ENCODE peak calls at places on chromosomes 13 and 19, in five cellular contexts. One of them, this sample, is unnamed.

GRCh38 chr19:20662421-20663105 is 1.2 kb upstream of the ZNF626 start:
- DNase-seq in astrocyte of the spinal cord: no peak
- DNase-seq in fibroblast of mammary gland: no peak
- DNase-seq in colonic mucosa: no peak
- DNase-seq in left ventricle myocardium inferior: no peak
- DNase-seq in this sample: no peak

GRCh38 chr13:73765651-73766384 is 368.4 kb downstream of the KLF12 start:
- DNase-seq in astrocyte of the spinal cord: peak
- DNase-seq in fibroblast of mammary gland: peak
- DNase-seq in left ventricle myocardium inferior: peak
- DNase-seq in colonic mucosa: peak
- DNase-seq in this sample: peak

GRCh38 chr13:99656843-99657506 is 155.7 kb downstream of the TM9SF2 start:
- DNase-seq in colonic mucosa: peak
- DNase-seq in fibroblast of mammary gland: no peak
- DNase-seq in astrocyte of the spinal cord: peak
- DNase-seq in left ventricle myocardium inferior: no peak
- DNase-seq in this sample: no peak

GRCh38 chr13:69946443-69946955 is 161.1 kb upstream of the ATXN8OS start:
- DNase-seq in colonic mucosa: no peak
- DNase-seq in fibroblast of mammary gland: no peak
- DNase-seq in left ventricle myocardium inferior: no peak
- DNase-seq in astrocyte of the spinal cord: no peak
- DNase-seq in this sample: no peak

GRCh38 chr13:42876270-42876714 is 94.9 kb downstream of the FAM216B start:
- DNase-seq in colonic mucosa: no peak
- DNase-seq in astrocyte of the spinal cord: peak
- DNase-seq in left ventricle myocardium inferior: no peak
- DNase-seq in fibroblast of mammary gland: no peak
- DNase-seq in this sample: no peak

GRCh38 chr19:15213715-15214381 is 13.1 kb upstream of the NOTCH3 start:
- DNase-seq in astrocyte of the spinal cord: no peak
- DNase-seq in colonic mucosa: no peak
- DNase-seq in fibroblast of mammary gland: peak
- DNase-seq in left ventricle myocardium inferior: peak
- DNase-seq in this sample: peak

GRCh38 chr13:27524981-27525975 is 74.9 kb upstream of the MTIF3 start:
- DNase-seq in colonic mucosa: no peak
- DNase-seq in left ventricle myocardium inferior: no peak
- DNase-seq in fibroblast of mammary gland: no peak
- DNase-seq in astrocyte of the spinal cord: no peak
- DNase-seq in this sample: no peak

GRCh38 chr13:113804703-113805430 is 45.8 kb downstream of the TMEM255B start:
- DNase-seq in colonic mucosa: no peak
- DNase-seq in astrocyte of the spinal cord: no peak
- DNase-seq in fibroblast of mammary gland: no peak
- DNase-seq in left ventricle myocardium inferior: peak
- DNase-seq in this sample: no peak

GRCh38 chr19:3210347-3211017 is 14.0 kb upstream of the CELF5 start:
- DNase-seq in fibroblast of mammary gland: peak
- DNase-seq in colonic mucosa: peak
- DNase-seq in left ventricle myocardium inferior: peak
- DNase-seq in astrocyte of the spinal cord: peak
- DNase-seq in this sample: peak

DNA sequence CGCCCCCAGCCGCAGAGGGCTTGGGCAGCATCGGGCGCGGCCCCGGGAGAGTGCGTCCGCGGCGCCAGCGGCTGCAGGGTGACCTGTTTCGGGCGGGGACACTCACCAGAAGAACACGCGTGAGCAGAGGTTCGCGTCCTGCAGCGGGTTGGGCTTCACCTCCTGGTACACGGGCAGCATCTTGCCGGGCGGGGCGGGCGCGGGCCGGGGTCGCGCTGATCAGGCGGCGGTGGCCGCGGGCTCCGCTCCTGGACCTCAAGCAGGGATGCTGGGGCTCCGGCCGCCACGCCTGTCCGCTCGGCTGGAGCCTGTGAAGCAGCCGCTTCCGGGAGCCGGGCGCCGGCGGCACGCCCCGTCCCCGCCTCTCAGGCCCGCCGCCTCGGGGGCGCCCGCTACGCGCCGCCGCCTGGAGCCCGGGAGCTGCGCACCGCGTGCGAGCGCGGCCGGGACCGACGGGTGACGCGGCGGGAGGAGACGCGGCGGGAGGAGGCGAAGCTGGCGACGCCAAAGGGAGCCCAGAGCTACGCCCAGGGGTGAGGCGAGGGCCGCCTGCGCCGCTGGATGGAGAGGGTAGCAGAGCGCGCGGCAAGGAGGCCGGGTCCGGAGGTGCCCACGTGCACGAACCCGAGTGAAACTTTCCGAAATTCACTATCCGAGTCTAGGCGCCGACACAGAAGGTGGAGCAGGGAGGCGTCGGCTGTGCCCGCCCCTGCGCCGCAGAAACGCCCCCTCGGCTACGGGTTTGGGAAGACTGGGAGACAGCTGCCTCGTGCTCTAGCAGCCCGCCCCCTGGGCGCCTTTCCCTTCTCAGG is at the start of gene ABCC4:
- DNase-seq in astrocyte of the spinal cord: peak
- DNase-seq in left ventricle myocardium inferior: peak
- DNase-seq in fibroblast of mammary gland: peak
- DNase-seq in colonic mucosa: peak
- DNase-seq in this sample: peak
- TF ChIP-seq CTCF in astrocyte of the spinal cord: no peak
- TF ChIP-seq CTCF in left ventricle myocardium inferior: no peak
- TF ChIP-seq CTCF in fibroblast of mammary gland: no peak
- TF ChIP-seq CTCF in colonic mucosa: no peak
- TF ChIP-seq CTCF in this sample: no peak

GRCh38 chr13:46062190-46062589 is 9.6 kb upstream of the ZC3H13 start:
- DNase-seq in left ventricle myocardium inferior: no peak
- DNase-seq in astrocyte of the spinal cord: peak
- DNase-seq in fibroblast of mammary gland: peak
- DNase-seq in colonic mucosa: no peak
- DNase-seq in this sample: no peak
- H3K4me3 ChIP-seq in left ventricle myocardium inferior: no peak
- H3K4me3 ChIP-seq in astrocyte of the spinal cord: no peak
- H3K4me3 ChIP-seq in fibroblast of mammary gland: no peak
- H3K4me3 ChIP-seq in colonic mucosa: no peak
- H3K4me3 ChIP-seq in this sample: no peak

GRCh38 chr19:6735181-6735891 is 2.0 kb downstream of the GPR108 start:
- DNase-seq in colonic mucosa: no peak
- DNase-seq in astrocyte of the spinal cord: no peak
- DNase-seq in fibroblast of mammary gland: peak
- DNase-seq in left ventricle myocardium inferior: no peak
- DNase-seq in this sample: no peak

GRCh38 chr19:6737284-6737872 is at the start of gene GPR108:
- DNase-seq in fibroblast of mammary gland: peak
- DNase-seq in colonic mucosa: peak
- DNase-seq in astrocyte of the spinal cord: peak
- DNase-seq in left ventricle myocardium inferior: peak
- DNase-seq in this sample: peak

GRCh38 chr19:6737873-6738725 is 719 bp upstream of the GPR108 start:
- DNase-seq in fibroblast of mammary gland: peak
- DNase-seq in astrocyte of the spinal cord: peak
- DNase-seq in left ventricle myocardium inferior: peak
- DNase-seq in colonic mucosa: peak
- DNase-seq in this sample: peak

GRCh38 chr19:6736917-6737283 is 480 bp downstream of the GPR108 start:
- DNase-seq in fibroblast of mammary gland: no peak
- DNase-seq in left ventricle myocardium inferior: no peak
- DNase-seq in colonic mucosa: no peak
- DNase-seq in astrocyte of the spinal cord: no peak
- DNase-seq in this sample: no peak

GRCh38 chr19:6736169-6736916 is 1.0 kb downstream of the GPR108 start:
- DNase-seq in fibroblast of mammary gland: peak
- DNase-seq in left ventricle myocardium inferior: peak
- DNase-seq in colonic mucosa: peak
- DNase-seq in astrocyte of the spinal cord: peak
- DNase-seq in this sample: peak
- TF ChIP-seq CTCF in fibroblast of mammary gland: peak
- TF ChIP-seq CTCF in left ventricle myocardium inferior: peak
- TF ChIP-seq CTCF in colonic mucosa: peak
- TF ChIP-seq CTCF in astrocyte of the spinal cord: peak
- TF ChIP-seq CTCF in this sample: peak

GRCh38 chr13:36431204-36432105 is 840 bp upstream of the CCNA1 start:
- DNase-seq in left ventricle myocardium inferior: no peak
- DNase-seq in colonic mucosa: no peak
- DNase-seq in fibroblast of mammary gland: no peak
- DNase-seq in astrocyte of the spinal cord: no peak
- DNase-seq in this sample: no peak

GRCh38 chr13:36428083-36428482 is 4.2 kb upstream of the CCNA1 start:
- DNase-seq in astrocyte of the spinal cord: no peak
- DNase-seq in left ventricle myocardium inferior: no peak
- DNase-seq in colonic mucosa: no peak
- DNase-seq in fibroblast of mammary gland: peak
- DNase-seq in this sample: peak

GRCh38 chr13:36432106-36432544 is at the start of gene CCNA1:
- DNase-seq in astrocyte of the spinal cord: no peak
- DNase-seq in left ventricle myocardium inferior: peak
- DNase-seq in fibroblast of mammary gland: peak
- DNase-seq in colonic mucosa: peak
- DNase-seq in this sample: peak

GRCh38 chr13:36430247-36431203 is 1.8 kb upstream of the CCNA1 start:
- DNase-seq in left ventricle myocardium inferior: peak
- DNase-seq in fibroblast of mammary gland: no peak
- DNase-seq in astrocyte of the spinal cord: no peak
- DNase-seq in colonic mucosa: no peak
- DNase-seq in this sample: peak
- H3K4me3 ChIP-seq in left ventricle myocardium inferior: peak
- H3K4me3 ChIP-seq in fibroblast of mammary gland: peak
- H3K4me3 ChIP-seq in astrocyte of the spinal cord: peak
- H3K4me3 ChIP-seq in colonic mucosa: no peak
- H3K4me3 ChIP-seq in this sample: no peak

GRCh38 chr13:98189841-98190505 is 12.9 kb upstream of the RNF113B start:
- DNase-seq in astrocyte of the spinal cord: no peak
- DNase-seq in fibroblast of mammary gland: no peak
- DNase-seq in left ventricle myocardium inferior: peak
- DNase-seq in colonic mucosa: no peak
- DNase-seq in this sample: no peak
- TF ChIP-seq CTCF in astrocyte of the spinal cord: peak
- TF ChIP-seq CTCF in fibroblast of mammary gland: no peak
- TF ChIP-seq CTCF in left ventricle myocardium inferior: no peak
- TF ChIP-seq CTCF in colonic mucosa: no peak
- TF ChIP-seq CTCF in this sample: no peak

DNA sequence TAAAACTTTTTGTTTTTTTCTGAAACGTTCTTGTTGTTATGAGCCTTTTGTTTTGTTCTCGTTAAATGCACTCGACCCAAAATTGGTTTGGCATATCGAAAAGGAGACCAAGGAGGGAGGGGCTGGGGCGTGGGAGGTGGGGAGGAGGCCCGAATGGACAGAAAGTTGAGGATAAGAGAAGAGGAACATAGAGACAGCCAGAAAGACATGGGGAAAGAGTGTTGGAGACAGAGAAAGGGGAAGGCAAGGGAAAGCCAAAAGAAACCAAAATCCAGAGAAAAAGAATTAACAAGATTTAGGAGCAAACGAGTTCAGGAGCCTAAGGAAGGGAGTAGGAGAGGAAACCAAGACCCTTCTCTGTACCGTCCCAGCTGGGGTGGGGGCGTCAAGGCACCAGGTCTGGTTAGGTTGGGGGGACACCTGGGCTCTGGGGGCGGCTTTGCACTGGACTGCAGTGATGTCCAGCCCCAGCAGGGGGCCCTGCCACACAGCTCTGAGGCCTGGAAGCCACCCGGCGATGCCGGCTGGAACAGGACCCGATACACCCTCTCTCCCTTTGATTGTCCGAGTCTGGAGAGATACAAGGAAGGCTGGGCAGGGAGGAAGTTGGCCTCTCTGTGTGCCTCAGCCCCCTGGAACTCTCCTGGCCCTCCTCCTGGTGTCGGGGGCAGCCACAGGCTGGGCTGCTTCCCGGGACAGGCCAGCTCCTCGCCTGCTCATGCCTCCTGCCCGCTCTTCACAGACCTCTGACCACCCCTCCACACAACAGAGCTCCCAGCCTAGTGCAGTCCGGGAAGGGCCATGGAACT is 11.6 kb upstream of the ASF1B start:
- DNase-seq in astrocyte of the spinal cord: peak
- DNase-seq in left ventricle myocardium inferior: peak
- DNase-seq in colonic mucosa: peak
- DNase-seq in fibroblast of mammary gland: peak
- DNase-seq in this sample: peak
- H3K4me3 ChIP-seq in astrocyte of the spinal cord: no peak
- H3K4me3 ChIP-seq in left ventricle myocardium inferior: peak
- H3K4me3 ChIP-seq in colonic mucosa: no peak
- H3K4me3 ChIP-seq in fibroblast of mammary gland: no peak
- H3K4me3 ChIP-seq in this sample: no peak

DNA sequence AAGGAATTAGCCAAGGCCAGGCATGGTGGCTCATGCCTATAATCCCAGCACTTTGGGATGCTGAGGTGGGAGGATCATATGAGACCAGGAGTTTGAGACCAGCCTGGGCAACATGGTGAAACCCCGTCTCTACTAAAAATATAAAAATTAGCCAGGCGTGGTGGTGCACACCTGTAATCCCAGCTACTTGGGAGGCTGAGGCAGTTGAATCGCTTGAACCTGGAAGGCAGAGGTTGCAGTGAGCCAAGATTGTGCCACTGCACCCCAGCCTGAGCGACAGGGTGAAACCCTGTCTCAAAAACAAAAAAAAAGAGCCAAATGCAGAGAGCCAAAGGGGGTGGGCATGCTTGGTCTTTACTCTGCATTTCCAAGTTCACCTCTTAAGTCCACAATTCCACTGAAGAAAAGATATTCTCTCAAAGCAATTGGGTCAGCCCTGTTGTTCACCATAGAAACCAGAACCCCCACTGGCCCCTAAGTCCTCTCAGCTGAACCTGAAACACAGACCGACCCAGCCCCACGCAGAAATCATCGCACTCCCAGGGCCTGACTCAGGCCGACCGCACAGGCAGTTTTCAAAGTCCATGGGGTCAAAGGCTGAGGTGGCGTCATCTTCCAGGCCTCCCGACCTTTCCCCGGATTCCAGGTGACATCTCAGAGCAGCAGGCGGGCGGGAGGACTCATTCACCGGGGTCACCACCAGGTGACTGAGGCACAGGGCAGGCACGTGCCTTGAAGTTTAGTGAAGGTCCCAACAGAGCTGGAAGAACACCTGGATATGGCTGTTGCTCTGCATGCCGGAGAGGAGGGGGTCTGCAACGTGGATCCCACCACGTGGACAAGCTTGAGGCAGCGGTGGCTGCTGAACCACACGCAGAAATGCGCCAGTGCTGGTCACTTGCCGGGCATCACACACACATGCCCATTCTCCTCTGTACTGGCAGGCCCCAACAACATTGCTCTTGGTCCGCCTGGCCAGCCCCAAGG is 33.1 kb downstream of the SLC25A42 start:
- DNase-seq in astrocyte of the spinal cord: no peak
- DNase-seq in fibroblast of mammary gland: no peak
- DNase-seq in left ventricle myocardium inferior: no peak
- DNase-seq in colonic mucosa: peak
- DNase-seq in this sample: no peak
- TF ChIP-seq CTCF in astrocyte of the spinal cord: no peak
- TF ChIP-seq CTCF in fibroblast of mammary gland: no peak
- TF ChIP-seq CTCF in left ventricle myocardium inferior: no peak
- TF ChIP-seq CTCF in colonic mucosa: no peak
- TF ChIP-seq CTCF in this sample: no peak